ENCODE peak calls at places on chromosomes 5 and 9, in eight cellular contexts. Q is uterus; T is AG04450; A is H9; P is PC-3; S is CD4-positive, alpha-beta T cell; Y is gastrocnemius medialis; C is PC-9. Z is an unnamed sample.
A peak's percentile ranks its signal among the peaks of the same experiment; 100 is the strongest.

GRCh38 chr5:142717582-142718215 is 31.8 kb upstream of the FGF1 start:
- DNase-seq in S (no peak), A (peak; percentile 57), C (peak; percentile 45), T (peak; percentile 34), P (peak; percentile 67), Y (no peak), Q (peak; percentile 37), Z (peak; percentile 82)

GRCh38 chr9:112044183-112044582 is 130.9 kb downstream of the SUSD1 start:
- DNase-seq in A (no peak), C (no peak), P (no peak), Y (no peak), T (no peak), S (no peak), Q (no peak), Z (no peak)

GRCh38 chr9:96383165-96383939 is at the start of gene SLC35D2:
- DNase-seq in P (peak; percentile 58), A (peak; percentile 74), C (peak; percentile 54), S (no peak), T (no peak), Y (peak; percentile 8), Q (peak; percentile 63), Z (peak; percentile 78)

GRCh38 chr5:170110403-170111087 is 4.8 kb downstream of the FOXI1 start:
- DNase-seq in A (peak; percentile 14), S (no peak), P (no peak), T (no peak), Y (no peak), C (no peak), Q (no peak), Z (no peak)

GRCh38 chr9:133853331-133853730 is 115.2 kb upstream of the SARDH start:
- DNase-seq in Y (no peak), S (no peak), T (no peak), C (no peak), P (no peak), A (no peak), Q (no peak), Z (no peak)

GRCh38 chr9:92385953-92386352 is 18.4 kb downstream of the OGN start:
- DNase-seq in P (peak; percentile 46), S (no peak), Y (no peak), Q (no peak), T (no peak), C (peak; percentile 47), A (no peak), Z (no peak)

GRCh38 chr5:138439537-138440225 is 824 bp downstream of the REEP2 start:
- DNase-seq in A (no peak), P (no peak), Y (no peak), T (no peak), S (no peak), Q (no peak), C (no peak), Z (no peak)

GRCh38 chr5:14587143-14587542 is 5.6 kb downstream of the OTULINL start:
- DNase-seq in S (no peak), Y (peak; percentile 11), C (no peak), T (no peak), P (no peak), A (no peak), Q (no peak), Z (no peak)

GRCh38 chr5:177378884-177379883 is 5.0 kb upstream of the SLC34A1 start:
- DNase-seq in Y (no peak), Q (no peak), S (no peak), C (peak; percentile 71), P (peak; percentile 76), A (no peak), T (peak; percentile 82), Z (peak; percentile 64)

GRCh38 chr5:168734657-168735344 is 155.6 kb upstream of the PANK3 start:
- DNase-seq in T (no peak), Q (peak; percentile 50), Y (peak; percentile 52), S (no peak), A (no peak), P (no peak), C (no peak), Z (peak; percentile 57)

GRCh38 chr9:126666155-126666803 is 52.6 kb downstream of the LMX1B start:
- DNase-seq in A (no peak), Q (no peak), Y (no peak), P (no peak), T (no peak), C (no peak), S (no peak), Z (no peak)
- H3K27me3 ChIP-seq in A (no peaks in the 10 kb centered on the region), Q (no peaks in the 10 kb centered on the region), Y (no peaks in the 10 kb centered on the region), P (no peaks in the 10 kb centered on the region), T (peaks cover 33% of the 10 kb centered on the region), C (no peaks in the 10 kb centered on the region), S (peaks cover 65% of the 10 kb centered on the region), Z (peaks cover 56% of the 10 kb centered on the region)

DNA sequence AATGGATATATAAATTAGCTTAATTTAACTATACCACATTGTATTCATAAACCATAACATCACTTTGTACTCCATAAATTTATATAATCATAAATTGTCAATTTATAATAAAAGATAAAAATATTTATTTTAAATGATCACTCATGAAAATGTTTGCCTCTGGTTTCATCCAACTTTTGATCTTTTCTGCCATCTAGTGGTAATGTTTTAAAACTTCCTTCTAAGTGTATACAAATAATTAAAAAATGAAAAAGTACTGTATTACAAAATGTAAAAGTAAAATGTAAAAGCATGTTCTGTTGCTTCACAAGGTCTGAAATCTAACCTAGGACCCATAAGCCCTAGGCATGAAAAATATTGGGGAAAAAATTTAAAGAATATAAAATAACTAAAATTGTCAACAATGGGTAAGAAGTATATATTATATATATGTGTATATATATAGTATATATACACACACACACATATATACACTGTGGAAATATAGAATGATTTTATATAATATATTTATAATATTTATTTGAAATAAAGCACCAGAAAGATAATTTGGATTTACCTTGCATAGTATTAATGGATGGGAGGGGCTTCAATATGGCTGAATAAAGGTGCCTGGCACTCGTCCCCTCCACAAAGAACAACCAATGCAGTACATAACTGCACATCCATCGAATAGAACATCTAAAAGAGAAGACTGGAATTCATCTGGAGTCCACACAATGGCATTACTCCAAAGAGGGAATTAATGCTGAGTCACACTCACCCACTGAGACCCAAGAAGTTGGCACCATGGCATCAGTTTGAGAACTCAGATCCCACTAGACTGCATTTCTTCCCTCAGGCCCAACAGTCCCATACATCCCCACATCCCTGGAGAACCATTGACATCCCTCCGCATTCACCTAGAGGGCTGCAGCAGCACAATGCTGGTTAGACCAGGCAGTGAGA is 32.5 kb downstream of the ANXA1 start:
- DNase-seq in S (no peak), T (peak; percentile 8), A (no peak), P (peak; percentile 60), Y (no peak), Q (no peak), C (peak; percentile 52), Z (peak; percentile 46)
- TF ChIP-seq CTCF in S (peak; percentile 78), T (peak; percentile 44), A (peak; percentile 79), P (peak; percentile 45), Y (peak; percentile 54), Q (peak; percentile 47), C (peak; percentile 80), Z (peak; percentile 36)

GRCh38 chr9:132128191-132128590 is 33.7 kb upstream of the NTNG2 start:
- DNase-seq in T (no peak), Q (no peak), A (no peak), S (no peak), Y (no peak), P (no peak), C (no peak), Z (no peak)

GRCh38 chr9:132125361-132125760 is 36.5 kb upstream of the NTNG2 start:
- DNase-seq in P (no peak), T (no peak), C (no peak), Y (no peak), A (peak; percentile 83), S (no peak), Q (no peak), Z (no peak)

GRCh38 chr9:132126837-132127236 is 35.0 kb upstream of the NTNG2 start:
- DNase-seq in A (no peak), S (no peak), Y (no peak), Q (no peak), T (no peak), P (no peak), C (no peak), Z (no peak)

GRCh38 chr9:132125944-132126720 is 35.7 kb upstream of the NTNG2 start:
- DNase-seq in P (no peak), Y (no peak), Q (no peak), C (no peak), A (no peak), S (no peak), T (no peak), Z (no peak)

GRCh38 chr9:132124800-132125199 is 37.1 kb upstream of the NTNG2 start:
- DNase-seq in S (no peak), T (no peak), P (no peak), Y (no peak), Q (no peak), A (no peak), C (no peak), Z (no peak)
- H3K27me3 ChIP-seq in S (peaks cover 16% of the 10 kb centered on the region), T (peaks cover 76% of the 10 kb centered on the region), P (peaks cover 53% of the 10 kb centered on the region), Y (peaks cover 32% of the 10 kb centered on the region), Q (no peaks in the 10 kb centered on the region), A (no peaks in the 10 kb centered on the region), C (peaks cover 97% of the 10 kb centered on the region), Z (peaks cover 43% of the 10 kb centered on the region)

GRCh38 chr5:78984611-78985406 is at the start of gene ARSB:
- DNase-seq in Q (peak; percentile 85), T (peak; percentile 33), C (peak; percentile 64), A (peak; percentile 91), S (peak; percentile 50), Y (peak; percentile 53), P (peak; percentile 83), Z (peak; percentile 88)
- TF ChIP-seq CTCF in Q (peak; percentile 62), T (peak; percentile 54), C (no peak), A (no peak), S (peak; percentile 8), Y (no peak), P (peak; percentile 18), Z (peak; percentile 35)

DNA sequence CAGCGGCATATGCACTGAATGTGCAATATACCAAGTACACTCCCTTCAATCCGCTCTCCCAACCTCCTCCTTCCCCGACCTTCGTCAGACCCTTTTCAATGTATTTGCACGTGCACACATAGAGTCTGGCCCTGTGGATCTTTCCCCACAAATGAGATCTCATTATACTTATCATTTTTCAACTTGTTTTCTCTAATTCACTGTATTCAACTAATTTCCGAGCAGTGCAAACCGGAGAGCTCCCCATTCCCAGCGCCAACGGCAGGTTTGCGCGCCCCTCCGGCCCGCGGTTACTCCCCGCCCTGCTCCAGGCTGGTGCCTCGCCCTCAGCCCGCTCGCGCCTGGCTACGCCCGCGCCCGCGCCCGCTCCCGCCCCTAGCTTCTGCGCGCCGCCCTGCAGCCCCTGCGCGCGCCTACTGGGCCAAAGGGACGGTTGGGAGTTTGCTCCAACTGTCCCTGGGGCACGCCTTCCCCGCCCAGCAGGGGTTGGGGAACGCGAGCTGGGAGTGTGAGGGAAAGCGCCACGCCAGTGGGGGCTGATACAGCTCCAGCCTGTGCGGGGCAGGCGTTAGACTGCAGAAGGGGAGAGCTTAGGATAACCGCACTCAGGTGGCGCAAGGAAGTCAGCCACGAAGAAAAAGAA is 3.3 kb upstream of the CDC20B start:
- DNase-seq in P (peak; percentile 73), Q (no peak), C (peak; percentile 48), T (no peak), A (peak; percentile 87), S (no peak), Y (no peak), Z (peak; percentile 82)
- H3K27me3 ChIP-seq in P (no peaks in the 10 kb centered on the region), Q (peaks cover 31% of the 10 kb centered on the region), C (no peaks in the 10 kb centered on the region), T (peaks cover 60% of the 10 kb centered on the region), A (peaks cover 42% of the 10 kb centered on the region), S (peaks cover 72% of the 10 kb centered on the region), Y (peaks cover 56% of the 10 kb centered on the region), Z (peaks cover 84% of the 10 kb centered on the region)

GRCh38 chr9:121604242-121604641 is 47.2 kb upstream of the DAB2IP start:
- DNase-seq in S (no peak), Q (no peak), C (no peak), T (no peak), A (peak; percentile 51), P (no peak), Y (peak; percentile 52), Z (no peak)
- TF ChIP-seq CTCF in S (no peak), Q (no peak), C (no peak), T (no peak), A (no peak), P (no peak), Y (no peak), Z (no peak)

GRCh38 chr9:87834357-87834756 is 48.3 kb upstream of the SPATA31E1 start:
- DNase-seq in Y (no peak), T (no peak), S (no peak), C (no peak), A (peak; percentile 91), Q (no peak), P (no peak), Z (peak; percentile 11)
- H3K27me3 ChIP-seq in Y (no peaks in the 10 kb centered on the region), T (peaks cover 2% of the 10 kb centered on the region), S (no peaks in the 10 kb centered on the region), C (no peaks in the 10 kb centered on the region), A (no peaks in the 10 kb centered on the region), Q (no peaks in the 10 kb centered on the region), P (no peaks in the 10 kb centered on the region), Z (no peaks in the 10 kb centered on the region)